ENCODE peak calls at places on chromosomes 13 and 19, in six cellular contexts. One of them, this sample, is unnamed.

GRCh38 chr13:101115762-101116161 is 300.5 kb downstream of the NALCN start:
- DNase-seq in HCT116: no peak
- DNase-seq in suprapubic skin: no peak
- DNase-seq in upper lobe of left lung: no peak
- DNase-seq in breast epithelium: no peak
- DNase-seq in K562: no peak
- DNase-seq in this sample: no peak

GRCh38 chr13:113124211-113125025 is 1.8 kb downstream of the F10 start:
- DNase-seq in suprapubic skin: no peak
- DNase-seq in K562: no peak
- DNase-seq in upper lobe of left lung: no peak
- DNase-seq in HCT116: no peak
- DNase-seq in breast epithelium: no peak
- DNase-seq in this sample: no peak

GRCh38 chr13:109587689-109588088 is 198.7 kb downstream of the IRS2 start:
- DNase-seq in breast epithelium: no peak
- DNase-seq in K562: no peak
- DNase-seq in suprapubic skin: no peak
- DNase-seq in upper lobe of left lung: no peak
- DNase-seq in HCT116: no peak
- DNase-seq in this sample: no peak

GRCh38 chr19:1252221-1252817 is 3.9 kb downstream of the MIDN start:
- DNase-seq in HCT116: no peak
- DNase-seq in upper lobe of left lung: peak; percentile 92
- DNase-seq in suprapubic skin: peak; percentile 95
- DNase-seq in breast epithelium: peak; percentile 96
- DNase-seq in K562: no peak
- DNase-seq in this sample: peak; percentile 98

GRCh38 chr19:13860679-13861391 is 16.1 kb upstream of the NANOS3 start:
- DNase-seq in breast epithelium: no peak
- DNase-seq in upper lobe of left lung: peak; percentile 81
- DNase-seq in K562: no peak
- DNase-seq in suprapubic skin: no peak
- DNase-seq in HCT116: no peak
- DNase-seq in this sample: no peak

GRCh38 chr19:10352764-10353671 is 13.6 kb upstream of the ICAM3 start:
- DNase-seq in HCT116: no peak
- DNase-seq in suprapubic skin: no peak
- DNase-seq in K562: peak; percentile 73
- DNase-seq in upper lobe of left lung: peak; percentile 80
- DNase-seq in breast epithelium: no peak
- DNase-seq in this sample: peak; percentile 74

GRCh38 chr19:45250832-45251451 is at the start of gene MARK4:
- DNase-seq in breast epithelium: peak; percentile 41
- DNase-seq in K562: peak; percentile 96
- DNase-seq in suprapubic skin: no peak
- DNase-seq in upper lobe of left lung: peak; percentile 92
- DNase-seq in HCT116: peak; percentile 16
- DNase-seq in this sample: peak; percentile 72

GRCh38 chr19:52286256-52286655 is 10.7 kb upstream of the ZNF480 start:
- DNase-seq in HCT116: no peak
- DNase-seq in breast epithelium: no peak
- DNase-seq in upper lobe of left lung: no peak
- DNase-seq in suprapubic skin: no peak
- DNase-seq in K562: no peak
- DNase-seq in this sample: no peak

GRCh38 chr19:29831041-29831548 is 19.3 kb downstream of the CCNE1 start:
- DNase-seq in HCT116: peak; percentile 76
- DNase-seq in breast epithelium: no peak
- DNase-seq in K562: no peak
- DNase-seq in upper lobe of left lung: no peak
- DNase-seq in suprapubic skin: peak; percentile 43
- DNase-seq in this sample: no peak

GRCh38 chr13:30107126-30107525 is 200.2 kb downstream of the KATNAL1 start:
- DNase-seq in K562: no peak
- DNase-seq in HCT116: no peak
- DNase-seq in upper lobe of left lung: no peak
- DNase-seq in breast epithelium: no peak
- DNase-seq in suprapubic skin: peak; percentile 11
- DNase-seq in this sample: no peak

GRCh38 chr19:802497-802887 is 5.2 kb downstream of the PTBP1 start:
- DNase-seq in breast epithelium: no peak
- DNase-seq in suprapubic skin: no peak
- DNase-seq in upper lobe of left lung: no peak
- DNase-seq in HCT116: no peak
- DNase-seq in K562: no peak
- DNase-seq in this sample: no peak

GRCh38 chr13:35057858-35058257 is 115.8 kb downstream of the NBEA start:
- DNase-seq in breast epithelium: no peak
- DNase-seq in upper lobe of left lung: no peak
- DNase-seq in K562: no peak
- DNase-seq in suprapubic skin: no peak
- DNase-seq in HCT116: no peak
- DNase-seq in this sample: no peak

GRCh38 chr19:39725995-39726394 is 11.8 kb downstream of the CLC start:
- DNase-seq in K562: no peak
- DNase-seq in breast epithelium: no peak
- DNase-seq in suprapubic skin: no peak
- DNase-seq in HCT116: no peak
- DNase-seq in upper lobe of left lung: no peak
- DNase-seq in this sample: no peak

GRCh38 chr19:39733841-39734240 is 4.0 kb downstream of the CLC start:
- DNase-seq in breast epithelium: no peak
- DNase-seq in K562: no peak
- DNase-seq in upper lobe of left lung: no peak
- DNase-seq in HCT116: no peak
- DNase-seq in suprapubic skin: no peak
- DNase-seq in this sample: no peak

GRCh38 chr19:39731685-39732084 is 6.1 kb downstream of the CLC start:
- DNase-seq in K562: no peak
- DNase-seq in HCT116: no peak
- DNase-seq in upper lobe of left lung: no peak
- DNase-seq in breast epithelium: no peak
- DNase-seq in suprapubic skin: no peak
- DNase-seq in this sample: no peak

GRCh38 chr19:39727070-39727800 is 10.6 kb downstream of the CLC start:
- DNase-seq in K562: no peak
- DNase-seq in breast epithelium: no peak
- DNase-seq in suprapubic skin: no peak
- DNase-seq in upper lobe of left lung: no peak
- DNase-seq in HCT116: no peak
- DNase-seq in this sample: no peak

GRCh38 chr19:39729594-39729993 is 8.2 kb downstream of the CLC start:
- DNase-seq in upper lobe of left lung: no peak
- DNase-seq in suprapubic skin: no peak
- DNase-seq in breast epithelium: no peak
- DNase-seq in K562: peak; percentile 23
- DNase-seq in HCT116: no peak
- DNase-seq in this sample: no peak
- TF ChIP-seq POLR2AphosphoS5 in upper lobe of left lung: no peak
- TF ChIP-seq POLR2AphosphoS5 in suprapubic skin: no peak
- TF ChIP-seq POLR2AphosphoS5 in breast epithelium: no peak
- TF ChIP-seq POLR2AphosphoS5 in K562: no peak
- TF ChIP-seq POLR2AphosphoS5 in HCT116: no peak
- TF ChIP-seq POLR2AphosphoS5 in this sample: no peak

GRCh38 chr13:24511824-24512207 is 762 bp downstream of the PARP4 start:
- DNase-seq in K562: no peak
- DNase-seq in breast epithelium: no peak
- DNase-seq in suprapubic skin: no peak
- DNase-seq in upper lobe of left lung: no peak
- DNase-seq in HCT116: no peak
- DNase-seq in this sample: no peak

GRCh38 chr13:24506698-24507335 is 5.8 kb downstream of the PARP4 start:
- DNase-seq in breast epithelium: no peak
- DNase-seq in suprapubic skin: no peak
- DNase-seq in HCT116: no peak
- DNase-seq in K562: no peak
- DNase-seq in upper lobe of left lung: peak; percentile 83
- DNase-seq in this sample: no peak

GRCh38 chr13:24516919-24517318 is 4.3 kb upstream of the PARP4 start:
- DNase-seq in upper lobe of left lung: no peak
- DNase-seq in breast epithelium: no peak
- DNase-seq in HCT116: no peak
- DNase-seq in K562: no peak
- DNase-seq in suprapubic skin: no peak
- DNase-seq in this sample: no peak

GRCh38 chr13:24511019-24511823 is 1.4 kb downstream of the PARP4 start:
- DNase-seq in breast epithelium: peak; percentile 22
- DNase-seq in suprapubic skin: no peak
- DNase-seq in HCT116: peak; percentile 65
- DNase-seq in K562: peak; percentile 9
- DNase-seq in upper lobe of left lung: no peak
- DNase-seq in this sample: no peak

DNA sequence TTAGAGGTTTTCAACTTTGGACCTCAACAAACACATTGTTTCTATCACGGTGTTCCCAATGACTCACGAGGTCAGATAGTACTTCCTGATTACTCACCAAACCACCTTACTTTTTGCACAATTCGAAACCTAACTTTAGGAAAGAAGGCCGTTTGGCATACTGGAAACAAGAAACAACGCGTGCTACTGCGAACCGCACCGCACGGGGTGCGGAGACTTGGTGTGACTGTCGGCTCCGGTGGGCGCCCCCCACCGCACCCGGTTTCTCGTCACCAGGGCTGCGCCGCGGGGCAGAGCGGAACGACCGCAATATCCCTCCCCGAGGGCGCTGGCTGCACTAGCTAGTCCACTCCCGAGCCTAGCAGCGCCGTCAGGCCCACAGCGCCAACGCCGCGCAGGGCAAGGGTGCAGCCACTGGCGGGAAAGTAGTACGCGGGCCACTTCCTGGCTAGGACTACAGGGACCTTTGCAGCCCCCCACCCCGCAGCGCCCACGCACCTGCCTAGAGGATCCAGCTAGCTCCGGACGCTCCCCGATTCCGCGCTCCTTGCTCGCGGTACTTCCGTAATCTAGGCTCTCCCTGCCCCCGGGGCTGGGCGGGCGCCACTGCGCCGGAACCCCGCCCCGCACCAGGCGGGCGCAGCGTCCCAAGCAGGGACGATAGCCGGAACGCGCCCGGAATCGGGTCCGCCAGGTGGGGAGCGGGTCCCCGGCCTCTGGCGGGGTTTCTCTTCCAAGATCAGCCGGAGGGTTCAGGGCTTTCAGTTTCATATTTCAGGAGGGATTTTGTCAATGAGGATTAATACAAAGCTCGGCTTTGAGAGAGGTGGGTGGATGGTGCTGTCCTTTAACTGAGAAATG is at the start of gene PARP4:
- DNase-seq in K562: peak; percentile 76
- DNase-seq in HCT116: peak; percentile 69
- DNase-seq in breast epithelium: peak; percentile 58
- DNase-seq in upper lobe of left lung: peak; percentile 95
- DNase-seq in suprapubic skin: peak; percentile 86
- DNase-seq in this sample: peak; percentile 86
- TF ChIP-seq POLR2A in K562: peak; percentile 91
- TF ChIP-seq POLR2A in HCT116: peak; percentile 85
- TF ChIP-seq POLR2A in breast epithelium: peak; percentile 46
- TF ChIP-seq POLR2A in upper lobe of left lung: peak; percentile 88
- TF ChIP-seq POLR2A in suprapubic skin: peak; percentile 47
- TF ChIP-seq POLR2A in this sample: peak; percentile 62

DNA sequence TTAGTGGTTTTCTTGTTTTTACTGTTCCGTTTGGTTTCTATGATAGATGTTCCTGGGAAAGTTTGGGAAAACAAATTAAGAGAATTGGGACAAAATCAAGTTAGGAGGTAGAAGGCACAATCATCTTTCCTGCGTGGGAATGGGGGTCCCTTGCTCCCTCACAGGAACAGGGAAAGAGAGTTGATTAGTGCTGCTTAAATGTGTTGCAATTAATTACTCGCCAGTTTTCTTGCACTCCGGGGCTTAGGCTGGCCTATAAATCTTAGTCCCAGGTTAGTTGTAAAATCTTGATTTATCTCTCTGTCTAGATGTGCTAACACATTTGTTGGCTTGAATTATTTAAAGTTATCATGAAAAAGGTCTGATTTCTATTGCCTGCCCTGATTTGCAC is 10.0 kb downstream of the B3GLCT start:
- DNase-seq in suprapubic skin: no peak
- DNase-seq in K562: no peak
- DNase-seq in HCT116: no peak
- DNase-seq in upper lobe of left lung: no peak
- DNase-seq in breast epithelium: no peak
- DNase-seq in this sample: no peak
- H3K27ac ChIP-seq in suprapubic skin: peak overlapping the region; percentile 2
- H3K27ac ChIP-seq in K562: no peak overlapping the region
- H3K27ac ChIP-seq in HCT116: no peak overlapping the region
- H3K27ac ChIP-seq in upper lobe of left lung: no peak overlapping the region
- H3K27ac ChIP-seq in breast epithelium: no peak overlapping the region
- H3K27ac ChIP-seq in this sample: peak overlapping the region; percentile 67

GRCh38 chr13:44918323-44919102 is 70.8 kb downstream of the NUFIP1 start:
- DNase-seq in HCT116: peak; percentile 86
- DNase-seq in suprapubic skin: peak; percentile 95
- DNase-seq in K562: peak; percentile 67
- DNase-seq in upper lobe of left lung: peak; percentile 96
- DNase-seq in breast epithelium: peak; percentile 88
- DNase-seq in this sample: peak; percentile 96
- TF ChIP-seq POLR2AphosphoS5 in HCT116: no peak
- TF ChIP-seq POLR2AphosphoS5 in suprapubic skin: peak; percentile 8
- TF ChIP-seq POLR2AphosphoS5 in K562: no peak
- TF ChIP-seq POLR2AphosphoS5 in upper lobe of left lung: peak; percentile 79
- TF ChIP-seq POLR2AphosphoS5 in breast epithelium: peak; percentile 67
- TF ChIP-seq POLR2AphosphoS5 in this sample: peak; percentile 85

GRCh38 chr13:51479199-51479523 is 26.3 kb upstream of the INTS6 start:
- DNase-seq in upper lobe of left lung: no peak
- DNase-seq in suprapubic skin: no peak
- DNase-seq in HCT116: no peak
- DNase-seq in K562: no peak
- DNase-seq in breast epithelium: no peak
- DNase-seq in this sample: no peak

GRCh38 chr13:51477653-51478324 is 25.0 kb upstream of the INTS6 start:
- DNase-seq in suprapubic skin: no peak
- DNase-seq in HCT116: no peak
- DNase-seq in breast epithelium: no peak
- DNase-seq in K562: no peak
- DNase-seq in upper lobe of left lung: no peak
- DNase-seq in this sample: no peak

GRCh38 chr13:51475727-51476521 is 23.1 kb upstream of the INTS6 start:
- DNase-seq in suprapubic skin: no peak
- DNase-seq in upper lobe of left lung: no peak
- DNase-seq in breast epithelium: no peak
- DNase-seq in K562: no peak
- DNase-seq in HCT116: no peak
- DNase-seq in this sample: no peak

GRCh38 chr13:51478418-51479198 is 25.8 kb upstream of the INTS6 start:
- DNase-seq in breast epithelium: no peak
- DNase-seq in upper lobe of left lung: no peak
- DNase-seq in suprapubic skin: no peak
- DNase-seq in HCT116: no peak
- DNase-seq in K562: no peak
- DNase-seq in this sample: no peak

DNA sequence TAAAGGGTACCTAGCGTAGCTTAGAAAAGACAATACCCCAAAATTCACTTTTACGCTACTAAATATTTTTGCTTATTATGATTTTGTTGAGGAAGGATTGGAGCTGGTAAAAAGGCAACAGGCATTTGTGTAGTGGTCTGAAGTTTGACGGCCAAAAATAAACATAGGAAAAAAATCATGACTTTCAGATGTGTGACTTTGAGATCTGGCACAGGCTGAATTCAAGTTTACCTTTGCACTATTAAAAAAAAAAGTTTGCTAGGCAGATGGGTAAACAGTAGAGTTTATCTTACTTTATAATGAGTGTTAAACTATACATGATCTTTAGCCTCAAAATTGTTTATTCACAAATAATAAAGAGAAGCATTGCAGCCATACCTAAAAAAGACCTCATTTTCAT is 24.3 kb upstream of the INTS6 start:
- DNase-seq in suprapubic skin: no peak
- DNase-seq in K562: no peak
- DNase-seq in HCT116: no peak
- DNase-seq in upper lobe of left lung: no peak
- DNase-seq in breast epithelium: no peak
- DNase-seq in this sample: no peak
- TF ChIP-seq POLR2A in suprapubic skin: no peak
- TF ChIP-seq POLR2A in K562: no peak
- TF ChIP-seq POLR2A in HCT116: no peak
- TF ChIP-seq POLR2A in upper lobe of left lung: no peak
- TF ChIP-seq POLR2A in breast epithelium: no peak
- TF ChIP-seq POLR2A in this sample: no peak

This sample was measured in sigmoid colon.